ENCODE peak calls at places on chromosome 21, in four cellular contexts. X is activated T-cell treated with anti-CD3 and anti-CD28 coated beads, Interleukin-2, amount 50 U/mL, for 72 hours; U is GM03348; K is type B pancreatic cell. Q is an unnamed sample.

GRCh38 chr21:45376459-45377324 is 28.3 kb upstream of the COL18A1 start:
- DNase-seq in U (no peak), X (no peak), K (no peak), Q (peak; percentile 75)

GRCh38 chr21:26925636-26926035 is 41.3 kb downstream of the ADAMTS5 start:
- DNase-seq in X (no peak), K (no peak), U (no peak), Q (no peak)

GRCh38 chr21:33112670-33113596 is 43.0 kb downstream of the OLIG1 start:
- DNase-seq in K (no peak), X (no peak), U (no peak), Q (no peak)

GRCh38 chr21:36761685-36762084 is 62.8 kb downstream of the SIM2 start:
- DNase-seq in U (no peak), K (no peak), X (no peak), Q (no peak)

GRCh38 chr21:37155216-37155615 is 82.2 kb downstream of the TTC3 start:
- DNase-seq in K (no peak), X (no peak), U (peak; percentile 44), Q (peak; percentile 43)

GRCh38 chr21:38817371-38818335 is 11.9 kb downstream of the ETS2 start:
- DNase-seq in U (peak; percentile 71), K (no peak), X (no peak), Q (peak; percentile 54)

GRCh38 chr21:36719614-36720013 is 20.7 kb downstream of the SIM2 start:
- DNase-seq in U (no peak), X (no peak), K (no peak), Q (no peak)

GRCh38 chr21:44459712-44460440 is 4.6 kb downstream of the LRRC3 start:
- DNase-seq in X (no peak), U (no peak), K (no peak), Q (no peak)

GRCh38 chr21:45816794-45817193 is 164.8 kb upstream of the COL6A1 start:
- DNase-seq in K (no peak), U (no peak), X (no peak), Q (no peak)

GRCh38 chr21:35394049-35394448 is 344.9 kb upstream of the RUNX1 start:
- DNase-seq in K (no peak), X (no peak), U (no peak), Q (no peak)

GRCh38 chr21:32653326-32653901 is 41.2 kb upstream of the CFAP298 start:
- DNase-seq in X (peak; percentile 29), K (no peak), U (peak; percentile 22), Q (peak; percentile 5)

GRCh38 chr21:36806103-36806502 is 107.2 kb downstream of the SIM2 start:
- DNase-seq in U (no peak), X (no peak), K (no peak), Q (peak; percentile 27)

GRCh38 chr21:19475525-19475924 is 1071.9 kb upstream of the TMPRSS15 start:
- DNase-seq in K (no peak), X (no peak), U (no peak), Q (no peak)

GRCh38 chr21:27246741-27247140 is 279.9 kb upstream of the ADAMTS5 start:
- DNase-seq in K (no peak), U (peak; percentile 20), X (no peak), Q (peak; percentile 32)

GRCh38 chr21:33036430-33037162 is 10.9 kb downstream of the OLIG2 start:
- DNase-seq in K (no peak), U (peak; percentile 79), X (peak; percentile 44), Q (peak; percentile 56)

GRCh38 chr21:7916329-7917303 is 2604.8 kb upstream of the TPTE start:
- DNase-seq in U (no peak), X (no peak), K (no peak), Q (no peak)

GRCh38 chr21:36509966-36510742 is 30.2 kb upstream of the CLDN14 start:
- DNase-seq in X (no peak), U (no peak), K (no peak), Q (no peak)

GRCh38 chr21:15495965-15496364 is 233.8 kb upstream of the USP25 start:
- DNase-seq in X (no peak), U (no peak), K (no peak), Q (no peak)

GRCh38 chr21:33567914-33568313 is 20.6 kb downstream of the DONSON start:
- DNase-seq in U (no peak), K (no peak), X (no peak), Q (no peak)

GRCh38 chr21:18499761-18500376 is 96.3 kb upstream of the TMPRSS15 start:
- DNase-seq in K (no peak), X (peak; percentile 23), U (peak; percentile 4), Q (peak; percentile 4)

GRCh38 chr21:29424728-29425127 is 126.0 kb downstream of the BACH1 start:
- DNase-seq in X (no peak), K (no peak), U (no peak), Q (no peak)

GRCh38 chr21:36976882-36977651 is 10.6 kb upstream of the HLCS start:
- DNase-seq in X (peak; percentile 56), U (peak; percentile 70), K (no peak), Q (peak; percentile 73)

GRCh38 chr21:25508364-25508763 is 98.9 kb downstream of the MRPL39 start:
- DNase-seq in U (no peak), K (no peak), X (no peak), Q (no peak)

GRCh38 chr21:26717146-26717739 is 128.0 kb downstream of the ADAMTS1 start:
- DNase-seq in K (no peak), U (peak; percentile 46), X (no peak), Q (peak; percentile 35)

GRCh38 chr21:46483300-46484295 is 24.9 kb downstream of the DIP2A start:
- DNase-seq in X (no peak), U (peak; percentile 13), K (no peak), Q (peak; percentile 5)

GRCh38 chr21:27722095-27722494 is 755.2 kb upstream of the ADAMTS5 start:
- DNase-seq in U (no peak), X (no peak), K (no peak), Q (no peak)

GRCh38 chr21:45894107-45894810 is 87.3 kb upstream of the COL6A1 start:
- DNase-seq in U (peak; percentile 92), K (no peak), X (no peak), Q (peak; percentile 69)

Q was measured in AG10803.